ENCODE peak calls at places on chromosomes 13 and 19, in nine cellular contexts. E is EL, P is T follicular helper cell, D is NCI-H187 treated with DMSO at 0.1 percent for 48 hours, I is nucleus accumbens, H is neural progenitor cell, K is amygdala, C is spleen, N is epithelial cell of prostate. J is an unnamed sample.

GRCh38 chr19:48760514-48761221 is 5.3 kb downstream of the FGF21 start:
- DNase-seq in E (no peak), D (no peak), K (no peak), P (no peak), N (no peak), I (no peak), C (no peak), H (no peak), J (no peak)

GRCh38 chr13:25847145-25847544 is 204.7 kb downstream of the SHISA2 start:
- DNase-seq in H (no peak), K (no peak), C (no peak), N (no peak), I (no peak), P (no peak), D (no peak), E (no peak), J (no peak)

GRCh38 chr13:99681695-99682094 is 180.4 kb downstream of the TM9SF2 start:
- DNase-seq in I (no peak), H (no peak), K (no peak), D (no peak), C (no peak), E (no peak), P (no peak), N (no peak), J (no peak)

GRCh38 chr13:40026174-40026585 is 370.7 kb downstream of the COG6 start:
- DNase-seq in P (no peak), C (no peak), E (no peak), I (no peak), D (no peak), H (no peak), N (no peak), K (no peak), J (peak)

GRCh38 chr13:97125051-97125809 is 96.9 kb upstream of the MBNL2 start:
- DNase-seq in N (peak), E (peak), D (peak), I (no peak), P (no peak), C (no peak), K (no peak), H (peak), J (peak)

GRCh38 chr13:74715718-74716117 is 581.5 kb upstream of the KLF12 start:
- DNase-seq in H (no peak), D (no peak), E (peak), C (no peak), P (no peak), I (no peak), N (peak), K (no peak), J (no peak)

GRCh38 chr13:32409561-32410440 is 18.1 kb downstream of the N4BP2L1 start:
- DNase-seq in K (no peak), E (peak), D (no peak), N (no peak), C (no peak), H (peak), I (peak), P (no peak), J (peak)

GRCh38 chr13:66977156-66977555 is 253.0 kb downstream of the PCDH9 start:
- DNase-seq in K (no peak), C (no peak), P (no peak), I (no peak), D (no peak), E (no peak), H (no peak), N (no peak), J (no peak)

J was measured in fibroblast of the aortic adventitia.